ENCODE peak calls at places on chromosomes 4 and X, in five cellular contexts. One of them, this sample, is unnamed.

GRCh38 chr4:76007089-76007559 is at the start of gene CXCL9:
- DNase-seq in heart left ventricle: no peak
- DNase-seq in right lobe of liver: no peak
- DNase-seq in ovary: no peak
- DNase-seq in heart right ventricle: no peak
- DNase-seq in this sample: peak; percentile 90

GRCh38 chr4:172344266-172344772 is 531.1 kb downstream of the GALNTL6 start:
- DNase-seq in heart left ventricle: no peak
- DNase-seq in ovary: no peak
- DNase-seq in right lobe of liver: no peak
- DNase-seq in heart right ventricle: no peak
- DNase-seq in this sample: no peak

GRCh38 chr4:126583509-126583908 is 1049.2 kb upstream of the INTU start:
- DNase-seq in ovary: no peak
- DNase-seq in heart right ventricle: no peak
- DNase-seq in right lobe of liver: no peak
- DNase-seq in heart left ventricle: no peak
- DNase-seq in this sample: no peak

GRCh38 chr4:88736264-88736663 is 38.6 kb upstream of the NAP1L5 start:
- DNase-seq in heart left ventricle: no peak
- DNase-seq in ovary: no peak
- DNase-seq in heart right ventricle: no peak
- DNase-seq in right lobe of liver: no peak
- DNase-seq in this sample: no peak

GRCh38 chr4:10354746-10355145 is 102.5 kb downstream of the ZNF518B start:
- DNase-seq in heart left ventricle: no peak
- DNase-seq in ovary: no peak
- DNase-seq in right lobe of liver: no peak
- DNase-seq in heart right ventricle: no peak
- DNase-seq in this sample: no peak

GRCh38 chrX:126170715-126171114 is 4.6 kb upstream of the DCAF12L2 start:
- DNase-seq in ovary: no peak
- DNase-seq in right lobe of liver: no peak
- DNase-seq in heart left ventricle: no peak
- DNase-seq in heart right ventricle: no peak
- DNase-seq in this sample: no peak

GRCh38 chr4:8538703-8539567 is 41.3 kb upstream of the GPR78 start:
- DNase-seq in ovary: no peak
- DNase-seq in right lobe of liver: peak; percentile 52
- DNase-seq in heart right ventricle: no peak
- DNase-seq in heart left ventricle: no peak
- DNase-seq in this sample: no peak

GRCh38 chr4:114911141-114911540 is 202.3 kb downstream of the NDST4 start:
- DNase-seq in heart left ventricle: no peak
- DNase-seq in right lobe of liver: no peak
- DNase-seq in ovary: no peak
- DNase-seq in heart right ventricle: no peak
- DNase-seq in this sample: no peak

GRCh38 chr4:17701146-17701859 is 80.1 kb downstream of the FAM184B start:
- DNase-seq in ovary: no peak
- DNase-seq in right lobe of liver: no peak
- DNase-seq in heart left ventricle: no peak
- DNase-seq in heart right ventricle: no peak
- DNase-seq in this sample: no peak

GRCh38 chr4:149009223-149009622 is 567.0 kb upstream of the NR3C2 start:
- DNase-seq in ovary: no peak
- DNase-seq in heart left ventricle: no peak
- DNase-seq in heart right ventricle: no peak
- DNase-seq in right lobe of liver: no peak
- DNase-seq in this sample: no peak

GRCh38 chr4:168631241-168632151 is 134.6 kb downstream of the PALLD start:
- DNase-seq in right lobe of liver: peak; percentile 63
- DNase-seq in heart left ventricle: peak; percentile 69
- DNase-seq in ovary: peak; percentile 74
- DNase-seq in heart right ventricle: peak; percentile 75
- DNase-seq in this sample: peak; percentile 34

GRCh38 chr4:89737888-89738287 is 99.1 kb downstream of the SNCA start:
- DNase-seq in right lobe of liver: no peak
- DNase-seq in heart left ventricle: no peak
- DNase-seq in heart right ventricle: no peak
- DNase-seq in ovary: no peak
- DNase-seq in this sample: peak; percentile 78

GRCh38 chrX:122586831-122587230 is 597.2 kb upstream of the GRIA3 start:
- DNase-seq in heart left ventricle: no peak
- DNase-seq in heart right ventricle: no peak
- DNase-seq in right lobe of liver: no peak
- DNase-seq in ovary: no peak
- DNase-seq in this sample: no peak

GRCh38 chr4:37430718-37431416 is 186.3 kb downstream of the NWD2 start:
- DNase-seq in heart right ventricle: no peak
- DNase-seq in heart left ventricle: no peak
- DNase-seq in ovary: no peak
- DNase-seq in right lobe of liver: no peak
- DNase-seq in this sample: peak; percentile 31

GRCh38 chr4:38109896-38110295 is 149.7 kb downstream of the PTTG2 start:
- DNase-seq in right lobe of liver: no peak
- DNase-seq in heart right ventricle: no peak
- DNase-seq in heart left ventricle: no peak
- DNase-seq in ovary: no peak
- DNase-seq in this sample: peak; percentile 53

GRCh38 chr4:146245899-146246298 is 31.6 kb downstream of the REELD1 start:
- DNase-seq in heart right ventricle: no peak
- DNase-seq in ovary: no peak
- DNase-seq in heart left ventricle: no peak
- DNase-seq in right lobe of liver: no peak
- DNase-seq in this sample: no peak

GRCh38 chr4:21780158-21780557 is 168.4 kb downstream of the KCNIP4 start:
- DNase-seq in right lobe of liver: no peak
- DNase-seq in heart right ventricle: no peak
- DNase-seq in ovary: no peak
- DNase-seq in heart left ventricle: no peak
- DNase-seq in this sample: no peak

GRCh38 chrX:68504237-68504636 is 5.4 kb downstream of the YIPF6 start:
- DNase-seq in ovary: no peak
- DNase-seq in heart right ventricle: no peak
- DNase-seq in heart left ventricle: no peak
- DNase-seq in right lobe of liver: no peak
- DNase-seq in this sample: no peak

GRCh38 chr4:84480082-84480481 is 19.0 kb downstream of the NKX6-1 start:
- DNase-seq in ovary: no peak
- DNase-seq in right lobe of liver: no peak
- DNase-seq in heart left ventricle: no peak
- DNase-seq in heart right ventricle: no peak
- DNase-seq in this sample: no peak

GRCh38 chr4:78926825-78927224 is 12.4 kb downstream of the PAQR3 start:
- DNase-seq in heart right ventricle: no peak
- DNase-seq in right lobe of liver: no peak
- DNase-seq in heart left ventricle: no peak
- DNase-seq in ovary: no peak
- DNase-seq in this sample: peak; percentile 35

GRCh38 chr4:16991455-16991854 is 93.0 kb upstream of the LDB2 start:
- DNase-seq in right lobe of liver: no peak
- DNase-seq in heart right ventricle: no peak
- DNase-seq in ovary: no peak
- DNase-seq in heart left ventricle: no peak
- DNase-seq in this sample: no peak

GRCh38 chr4:165493359-165493758 is 114.6 kb downstream of the CPE start:
- DNase-seq in heart right ventricle: peak; percentile 74
- DNase-seq in ovary: peak; percentile 62
- DNase-seq in right lobe of liver: peak; percentile 80
- DNase-seq in heart left ventricle: peak; percentile 64
- DNase-seq in this sample: peak; percentile 75

GRCh38 chr4:81946996-81947395 is 426.8 kb downstream of the HNRNPD start:
- DNase-seq in heart right ventricle: no peak
- DNase-seq in ovary: no peak
- DNase-seq in heart left ventricle: no peak
- DNase-seq in right lobe of liver: no peak
- DNase-seq in this sample: no peak

GRCh38 chrX:34112459-34112858 is 19.7 kb downstream of the FAM47A start:
- DNase-seq in ovary: no peak
- DNase-seq in heart left ventricle: no peak
- DNase-seq in right lobe of liver: no peak
- DNase-seq in heart right ventricle: no peak
- DNase-seq in this sample: no peak
- H3K27me3 ChIP-seq in ovary: no peaks in the 10 kb centered on the region
- H3K27me3 ChIP-seq in heart left ventricle: no peaks in the 10 kb centered on the region
- H3K27me3 ChIP-seq in right lobe of liver: no peaks in the 10 kb centered on the region
- H3K27me3 ChIP-seq in heart right ventricle: no peaks in the 10 kb centered on the region
- H3K27me3 ChIP-seq in this sample: no peaks in the 10 kb centered on the region

DNA sequence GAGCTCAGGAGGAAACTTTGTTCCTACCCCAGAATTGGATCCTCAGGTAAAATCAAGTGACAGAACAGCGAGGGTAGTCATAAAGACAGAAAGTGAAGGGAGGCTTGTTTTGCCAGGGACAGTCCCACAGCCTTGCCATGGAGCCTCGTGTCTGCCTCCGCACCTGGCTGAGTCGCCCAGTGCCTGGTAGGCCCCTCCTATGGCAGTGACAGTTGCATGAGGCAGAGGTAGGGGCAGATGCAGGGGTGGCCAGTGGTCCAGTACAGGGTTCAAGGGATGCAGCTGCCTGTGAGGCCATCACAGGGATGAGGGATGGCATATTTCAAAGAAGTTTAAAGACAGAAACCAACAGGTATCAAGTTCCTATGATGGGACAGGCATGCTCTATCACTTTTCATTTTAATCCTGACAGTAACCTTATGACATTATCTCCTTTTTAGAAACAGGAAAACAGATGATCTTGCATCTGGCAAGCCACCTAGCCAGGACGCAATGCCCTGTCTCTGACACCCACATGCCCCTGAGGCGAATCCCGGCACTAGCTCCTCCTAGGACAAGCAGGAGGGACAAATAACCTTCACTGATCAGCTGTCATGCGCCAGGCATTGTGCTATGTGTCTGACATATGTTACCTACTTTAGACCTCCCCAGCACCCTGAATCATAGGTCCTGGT is 127.4 kb upstream of the ENPP6 start:
- DNase-seq in heart right ventricle: no peak
- DNase-seq in right lobe of liver: peak; percentile 69
- DNase-seq in ovary: no peak
- DNase-seq in heart left ventricle: no peak
- DNase-seq in this sample: no peak
- H3K27ac ChIP-seq in heart right ventricle: peak overlapping the region; percentile 91
- H3K27ac ChIP-seq in right lobe of liver: peak overlapping the region; percentile 86
- H3K27ac ChIP-seq in ovary: no peak overlapping the region
- H3K27ac ChIP-seq in heart left ventricle: peak overlapping the region; percentile 78
- H3K27ac ChIP-seq in this sample: peak overlapping the region; percentile 42

GRCh38 chrX:119755981-119756533 is 2.3 kb upstream of the SOWAHD start:
- DNase-seq in heart left ventricle: no peak
- DNase-seq in heart right ventricle: no peak
- DNase-seq in right lobe of liver: no peak
- DNase-seq in ovary: no peak
- DNase-seq in this sample: peak; percentile 47
- H3K27me3 ChIP-seq in heart left ventricle: no peaks in the 10 kb centered on the region
- H3K27me3 ChIP-seq in heart right ventricle: peaks cover 11% of the 10 kb centered on the region
- H3K27me3 ChIP-seq in right lobe of liver: no peaks in the 10 kb centered on the region
- H3K27me3 ChIP-seq in ovary: no peaks in the 10 kb centered on the region
- H3K27me3 ChIP-seq in this sample: no peaks in the 10 kb centered on the region

DNA sequence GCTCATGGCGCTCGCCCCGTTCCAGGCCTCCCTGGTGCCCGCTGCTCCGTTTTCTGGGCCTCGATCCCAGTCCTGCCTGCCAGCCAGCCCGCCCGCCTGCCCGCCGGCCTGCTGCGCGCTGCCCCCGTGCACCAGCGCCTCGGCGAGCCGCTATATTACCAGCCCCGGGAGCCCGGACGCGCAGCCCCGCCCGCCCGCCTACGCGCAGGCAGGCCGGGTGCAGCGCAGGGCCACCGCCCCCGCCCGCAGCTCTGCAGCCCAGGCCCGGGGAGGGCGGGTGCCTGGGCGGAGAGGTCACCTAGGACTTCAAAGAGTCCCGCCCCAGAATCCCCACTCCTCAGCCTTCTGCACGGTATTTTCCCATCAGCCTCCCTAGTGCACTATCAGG is at the start of gene MAOB:
- DNase-seq in right lobe of liver: peak; percentile 74
- DNase-seq in heart left ventricle: peak; percentile 58
- DNase-seq in ovary: peak; percentile 62
- DNase-seq in heart right ventricle: peak; percentile 62
- DNase-seq in this sample: peak; percentile 64
- H3K27ac ChIP-seq in right lobe of liver: peak within 1 kb of the TSS; percentile 75
- H3K27ac ChIP-seq in heart left ventricle: peak within 1 kb of the TSS; percentile 85
- H3K27ac ChIP-seq in ovary: peak within 1 kb of the TSS; percentile 50
- H3K27ac ChIP-seq in heart right ventricle: peak within 1 kb of the TSS; percentile 80
- H3K27ac ChIP-seq in this sample: peak within 1 kb of the TSS; percentile 62

GRCh38 chrX:111052478-111052877 is 43.5 kb upstream of the PAK3 start:
- DNase-seq in ovary: no peak
- DNase-seq in right lobe of liver: no peak
- DNase-seq in heart left ventricle: no peak
- DNase-seq in heart right ventricle: no peak
- DNase-seq in this sample: no peak
- H3K27me3 ChIP-seq in ovary: no peaks in the 10 kb centered on the region
- H3K27me3 ChIP-seq in right lobe of liver: no peaks in the 10 kb centered on the region
- H3K27me3 ChIP-seq in heart left ventricle: no peaks in the 10 kb centered on the region
- H3K27me3 ChIP-seq in heart right ventricle: no peaks in the 10 kb centered on the region
- H3K27me3 ChIP-seq in this sample: no peaks in the 10 kb centered on the region

GRCh38 chrX:9627827-9628406 is 137.7 kb downstream of the GPR143 start:
- DNase-seq in right lobe of liver: no peak
- DNase-seq in heart right ventricle: no peak
- DNase-seq in heart left ventricle: no peak
- DNase-seq in ovary: no peak
- DNase-seq in this sample: no peak
- H3K27ac ChIP-seq in right lobe of liver: no peak overlapping the region
- H3K27ac ChIP-seq in heart right ventricle: no peak overlapping the region
- H3K27ac ChIP-seq in heart left ventricle: no peak overlapping the region
- H3K27ac ChIP-seq in ovary: no peak overlapping the region
- H3K27ac ChIP-seq in this sample: no peak overlapping the region

DNA sequence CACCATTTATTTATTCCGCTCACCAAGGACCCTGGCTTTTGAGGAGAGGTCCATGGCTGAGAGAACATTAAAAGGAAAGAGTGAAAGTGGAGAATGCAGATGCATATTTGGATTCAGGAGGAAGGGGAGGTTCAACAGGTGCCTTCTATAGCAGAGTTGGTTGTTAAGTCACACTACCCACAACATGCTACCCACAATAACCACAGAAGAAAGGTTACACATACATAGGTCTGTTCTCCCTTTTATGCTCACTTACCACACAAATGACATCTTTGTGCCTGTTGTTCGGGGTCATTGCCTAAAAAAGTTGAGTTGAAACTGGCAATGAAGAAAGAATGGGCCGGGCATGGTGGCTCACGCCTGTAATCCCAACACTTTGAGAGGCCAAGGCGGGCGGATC is 587.4 kb downstream of the RPA4 start:
- DNase-seq in ovary: no peak
- DNase-seq in heart right ventricle: no peak
- DNase-seq in heart left ventricle: no peak
- DNase-seq in right lobe of liver: no peak
- DNase-seq in this sample: no peak
- H3K27me3 ChIP-seq in ovary: no peaks in the 10 kb centered on the region
- H3K27me3 ChIP-seq in heart right ventricle: no peaks in the 10 kb centered on the region
- H3K27me3 ChIP-seq in heart left ventricle: no peaks in the 10 kb centered on the region
- H3K27me3 ChIP-seq in right lobe of liver: no peaks in the 10 kb centered on the region
- H3K27me3 ChIP-seq in this sample: no peaks in the 10 kb centered on the region

This sample was measured in small intestine.